ENCODE peak calls at places on chromosomes 2 and 18, in six cellular contexts. K is tibial nerve, X is transverse colon, Q is sigmoid colon, R is ovary, H is K562. B is an unnamed sample. For H3K27me3, the result is how much of the 10 kb centered on the place peaks cover.

GRCh38 chr2:238941262-238941792 is 93.4 kb downstream of the TWIST2 start:
- DNase-seq in K (peak), X (no peak), Q (no peak), R (no peak), H (no peak), B (peak)

GRCh38 chr2:216119986-216120385 is 10.8 kb downstream of the XRCC5 start:
- DNase-seq in K (no peak), X (no peak), Q (no peak), R (no peak), H (no peak), B (no peak)

GRCh38 chr2:39142904-39143617 is 22.2 kb upstream of the SOS1 start:
- DNase-seq in K (no peak), X (no peak), Q (no peak), R (no peak), H (no peak), B (no peak)

GRCh38 chr18:2657043-2657512 is 1.6 kb downstream of the SMCHD1 start:
- DNase-seq in K (no peak), X (no peak), Q (no peak), R (no peak), H (no peak), B (no peak)

GRCh38 chr2:170488807-170489206 is 226.3 kb upstream of the SP5 start:
- DNase-seq in K (no peak), X (no peak), Q (no peak), R (no peak), H (no peak), B (no peak)

GRCh38 chr2:206257345-206257744 is 17.1 kb upstream of the ZDBF2 start:
- DNase-seq in K (no peak), X (no peak), Q (no peak), R (no peak), H (no peak), B (no peak)

GRCh38 chr2:61811821-61812220 is 42.0 kb downstream of the FAM161A start:
- DNase-seq in K (no peak), X (no peak), Q (no peak), R (no peak), H (no peak), B (no peak)

GRCh38 chr2:112059671-112060070 is 4.6 kb downstream of the TMEM87B start:
- DNase-seq in K (no peak), X (no peak), Q (no peak), R (no peak), H (no peak), B (no peak)

GRCh38 chr18:49859006-49859359 is 45.6 kb upstream of the ACAA2 start:
- DNase-seq in K (no peak), X (peak), Q (no peak), R (no peak), H (no peak), B (peak)

GRCh38 chr2:240364582-240364960 is 70.9 kb upstream of the GPC1 start:
- DNase-seq in K (no peak), X (no peak), Q (no peak), R (peak), H (no peak), B (peak)

GRCh38 chr2:234414591-234414990 is 82.3 kb downstream of the ARL4C start:
- DNase-seq in K (no peak), X (no peak), Q (no peak), R (no peak), H (no peak), B (no peak)

GRCh38 chr2:26578581-26578980 is 62.6 kb downstream of the CIB4 start:
- DNase-seq in K (no peak), X (no peak), Q (peak), R (no peak), H (no peak), B (no peak)

GRCh38 chr18:58911766-58912165 is 47.1 kb downstream of the ZNF532 start:
- DNase-seq in K (peak), X (no peak), Q (no peak), R (no peak), H (no peak), B (no peak)

GRCh38 chr2:112153179-112153490 is 14.9 kb downstream of the FBLN7 start:
- DNase-seq in K (no peak), X (no peak), Q (peak), R (no peak), H (no peak), B (no peak)

GRCh38 chr2:199624958-199625357 is 167.2 kb upstream of the SATB2 start:
- DNase-seq in K (no peak), X (no peak), Q (no peak), R (no peak), H (no peak), B (no peak)

GRCh38 chr2:46874236-46874929 is 41.2 kb downstream of the MCFD2 start:
- DNase-seq in K (no peak), X (no peak), Q (peak), R (no peak), H (no peak), B (no peak)

GRCh38 chr2:46872876-46873631 is 42.6 kb downstream of the MCFD2 start:
- DNase-seq in K (no peak), X (no peak), Q (peak), R (no peak), H (no peak), B (no peak)

GRCh38 chr2:46871976-46872381 is 43.6 kb downstream of the MCFD2 start:
- DNase-seq in K (no peak), X (no peak), Q (peak), R (no peak), H (peak), B (no peak)

GRCh38 chr2:46875226-46875899 is 40.2 kb downstream of the MCFD2 start:
- DNase-seq in K (no peak), X (no peak), Q (peak), R (no peak), H (no peak), B (no peak)

DNA sequence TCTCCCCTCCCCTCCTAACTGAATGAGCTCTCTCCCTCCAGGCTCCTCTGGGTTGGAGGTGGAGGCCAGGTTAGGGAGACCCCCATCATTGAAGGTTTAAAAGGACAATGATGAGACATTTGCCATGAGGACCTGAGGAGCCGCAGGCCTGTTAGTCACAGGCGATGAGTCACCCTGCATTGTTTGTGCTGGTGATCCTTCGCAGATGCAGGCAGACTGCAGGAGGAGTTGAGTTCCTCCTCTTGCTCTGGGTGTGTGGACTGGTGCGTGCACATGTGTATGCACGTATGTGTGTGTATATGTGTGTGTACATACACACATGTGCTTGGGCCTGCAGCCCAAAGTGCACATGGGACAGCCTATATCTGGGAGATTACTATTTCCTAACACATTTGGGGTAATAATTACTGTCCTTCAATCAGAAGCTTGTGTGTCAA is 42.0 kb downstream of the MCFD2 start:
- DNase-seq in K (peak), X (peak), Q (peak), R (peak), H (peak), B (peak)
- TF ChIP-seq EP300 in K (no peak), X (peak), Q (peak), R (no peak), H (peak), B (peak)

GRCh38 chr2:74278694-74279093 is 64.5 kb downstream of the SLC4A5 start:
- DNase-seq in K (no peak), X (no peak), Q (no peak), R (no peak), H (no peak), B (no peak)

GRCh38 chr2:74275228-74275627 is 68.0 kb downstream of the SLC4A5 start:
- DNase-seq in K (no peak), X (no peak), Q (no peak), R (no peak), H (no peak), B (no peak)

GRCh38 chr2:74281576-74281975 is 61.6 kb downstream of the SLC4A5 start:
- DNase-seq in K (no peak), X (no peak), Q (no peak), R (no peak), H (no peak), B (no peak)

GRCh38 chr2:74281141-74281540 is 62.1 kb downstream of the SLC4A5 start:
- DNase-seq in K (no peak), X (no peak), Q (no peak), R (no peak), H (no peak), B (no peak)

GRCh38 chr2:74278176-74278575 is 65.0 kb downstream of the SLC4A5 start:
- DNase-seq in K (no peak), X (peak), Q (no peak), R (no peak), H (peak), B (no peak)
- H3K27me3 ChIP-seq in K (under half), X (under half), Q (under half), R (under half), H (under half), B (under half)

DNA sequence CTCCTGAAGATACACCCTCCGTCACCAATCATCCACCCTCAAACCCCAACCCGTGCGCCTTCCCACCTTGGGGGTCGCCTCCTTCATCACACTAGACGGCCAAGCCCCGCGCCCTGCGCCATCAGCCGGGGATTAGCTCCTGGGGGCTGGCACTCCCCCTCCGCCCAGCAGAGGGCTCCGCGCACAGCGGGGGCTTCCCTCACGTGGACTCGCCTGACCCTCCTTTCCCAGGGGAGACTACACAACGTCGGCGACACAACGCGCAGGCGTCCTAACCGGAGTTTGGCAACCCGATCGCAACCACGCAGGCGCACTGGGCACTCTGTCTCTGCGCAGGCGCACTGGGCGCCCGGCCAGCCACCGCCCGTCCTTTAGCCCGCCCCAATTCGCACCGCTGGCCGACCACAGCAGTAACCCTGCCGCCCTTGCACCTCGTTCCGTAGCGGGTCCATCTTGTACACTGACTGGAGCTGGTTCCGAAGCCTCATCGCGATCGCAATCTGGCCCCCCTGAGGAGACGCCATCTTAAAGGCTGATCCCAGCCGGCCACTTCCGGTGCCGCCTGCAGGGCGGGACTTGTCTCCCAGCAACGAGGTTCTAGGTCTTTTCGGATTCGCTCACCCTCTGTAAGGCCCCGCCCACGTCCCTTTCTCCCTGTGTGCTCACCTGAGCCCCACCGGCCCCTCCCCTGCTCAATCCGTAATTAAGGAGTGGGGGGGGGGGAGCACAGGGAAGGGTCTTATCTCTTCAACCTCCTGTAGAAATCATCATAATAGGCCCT is at the start of gene PCGF1:
- DNase-seq in K (peak), X (peak), Q (peak), R (peak), H (peak), B (peak)
- TF ChIP-seq EP300 in K (no peak), X (no peak), Q (no peak), R (no peak), H (peak), B (no peak)

GRCh38 chr2:100179806-100180205 is 37.4 kb upstream of the AFF3 start:
- DNase-seq in K (no peak), X (no peak), Q (no peak), R (no peak), H (no peak), B (no peak)
- H3K27me3 ChIP-seq in K (under half), X (under half), Q (under half), R (under half), H (under half), B (under half)